ENCODE peak calls at places on chromosomes 1 and 21, in eight cellular contexts. T, P, H, Q, N, M, C and B are unnamed samples.

GRCh38 chr1:160129046-160129445 is 13.5 kb downstream of the ATP1A2 start:
- DNase-seq in C (no peak), M (no peak), Q (no peak), H (peak; percentile 38), T (no peak), P (no peak), N (peak; percentile 19), B (no peak)

GRCh38 chr21:42515708-42516502 is 2.3 kb downstream of the SLC37A1 start:
- DNase-seq in C (no peak), P (peak; percentile 32), Q (no peak), H (no peak), T (no peak), M (no peak), N (peak; percentile 97), B (no peak)

GRCh38 chr1:121594096-121594495 is 409.3 kb downstream of the SRGAP2C start:
- DNase-seq in T (no peak), N (no peak), C (no peak), P (no peak), H (no peak), Q (no peak), M (no peak), B (no peak)

GRCh38 chr1:58857673-58858343 is 74.0 kb upstream of the JUN start:
- DNase-seq in T (no peak), C (no peak), N (no peak), M (no peak), P (no peak), H (no peak), Q (no peak), B (no peak)

GRCh38 chr1:182259229-182259872 is 132.2 kb downstream of the GLUL start:
- DNase-seq in H (no peak), P (peak; percentile 79), T (no peak), M (peak; percentile 75), C (peak; percentile 78), N (peak; percentile 76), Q (peak; percentile 12), B (no peak)

GRCh38 chr1:220748091-220748934 is at the start of gene MTARC2:
- DNase-seq in T (peak; percentile 91), M (peak; percentile 80), C (peak; percentile 71), N (peak; percentile 85), P (peak; percentile 94), Q (peak; percentile 73), H (peak; percentile 49), B (peak; percentile 77)

GRCh38 chr1:9317591-9318331 is 25.1 kb downstream of the SPSB1 start:
- DNase-seq in C (no peak), Q (peak; percentile 37), M (no peak), N (peak; percentile 37), H (peak; percentile 74), P (peak; percentile 35), T (no peak), B (no peak)

GRCh38 chr1:212311836-212312497 is 26.8 kb downstream of the PPP2R5A start:
- DNase-seq in H (peak; percentile 69), T (no peak), P (no peak), M (no peak), C (no peak), Q (no peak), N (peak; percentile 22), B (no peak)

GRCh38 chr1:10866314-10867091 is 70.1 kb upstream of the CASZ1 start:
- DNase-seq in H (peak; percentile 48), C (no peak), M (no peak), N (peak; percentile 3), T (peak; percentile 68), Q (no peak), P (peak; percentile 15), B (no peak)

GRCh38 chr1:55937840-55938375 is 641.5 kb downstream of the PLPP3 start:
- DNase-seq in C (no peak), M (no peak), Q (no peak), P (no peak), H (no peak), T (no peak), N (no peak), B (no peak)

GRCh38 chr1:205492201-205492667 is 12.2 kb upstream of the CDK18 start:
- DNase-seq in N (peak; percentile 46), M (no peak), P (no peak), H (no peak), C (no peak), Q (no peak), T (no peak), B (no peak)

GRCh38 chr1:226575436-226576390 is 27.1 kb downstream of the STUM start:
- DNase-seq in M (no peak), C (no peak), Q (no peak), H (no peak), N (peak; percentile 18), T (no peak), P (no peak), B (no peak)

GRCh38 chr1:33181906-33182305 is at the start of gene TRIM62:
- DNase-seq in T (peak; percentile 88), M (peak; percentile 88), N (peak; percentile 87), Q (peak; percentile 90), P (peak; percentile 91), C (peak; percentile 80), H (peak; percentile 85), B (peak; percentile 93)

GRCh38 chr21:14740692-14741091 is 194.6 kb upstream of the SAMSN1 start:
- DNase-seq in Q (no peak), C (no peak), M (no peak), T (no peak), N (peak; percentile 73), H (no peak), P (no peak), B (no peak)

GRCh38 chr1:51535006-51535592 is 16.0 kb upstream of the EPS15 start:
- DNase-seq in N (peak; percentile 81), T (peak; percentile 54), C (peak; percentile 82), Q (peak; percentile 80), P (peak; percentile 79), M (peak; percentile 31), H (peak; percentile 68), B (no peak)

GRCh38 chr1:55716610-55717009 is 501.4 kb upstream of the USP24 start:
- DNase-seq in P (no peak), N (no peak), Q (peak; percentile 71), M (no peak), H (peak; percentile 78), C (no peak), T (no peak), B (no peak)

GRCh38 chr1:109790735-109791494 is 27.2 kb upstream of the EPS8L3 start:
- DNase-seq in P (peak; percentile 44), T (peak; percentile 74), M (peak; percentile 43), H (peak; percentile 41), Q (peak; percentile 42), C (no peak), N (no peak), B (no peak)

GRCh38 chr1:63413394-63413793 is 46.0 kb downstream of the ALG6 start:
- DNase-seq in N (no peak), H (no peak), Q (no peak), C (no peak), M (no peak), P (no peak), T (no peak), B (no peak)
- TF ChIP-seq CTCF in N (no peak), H (no peak), Q (no peak), C (no peak), M (no peak), P (no peak), T (no peak), B (no peak)

DNA sequence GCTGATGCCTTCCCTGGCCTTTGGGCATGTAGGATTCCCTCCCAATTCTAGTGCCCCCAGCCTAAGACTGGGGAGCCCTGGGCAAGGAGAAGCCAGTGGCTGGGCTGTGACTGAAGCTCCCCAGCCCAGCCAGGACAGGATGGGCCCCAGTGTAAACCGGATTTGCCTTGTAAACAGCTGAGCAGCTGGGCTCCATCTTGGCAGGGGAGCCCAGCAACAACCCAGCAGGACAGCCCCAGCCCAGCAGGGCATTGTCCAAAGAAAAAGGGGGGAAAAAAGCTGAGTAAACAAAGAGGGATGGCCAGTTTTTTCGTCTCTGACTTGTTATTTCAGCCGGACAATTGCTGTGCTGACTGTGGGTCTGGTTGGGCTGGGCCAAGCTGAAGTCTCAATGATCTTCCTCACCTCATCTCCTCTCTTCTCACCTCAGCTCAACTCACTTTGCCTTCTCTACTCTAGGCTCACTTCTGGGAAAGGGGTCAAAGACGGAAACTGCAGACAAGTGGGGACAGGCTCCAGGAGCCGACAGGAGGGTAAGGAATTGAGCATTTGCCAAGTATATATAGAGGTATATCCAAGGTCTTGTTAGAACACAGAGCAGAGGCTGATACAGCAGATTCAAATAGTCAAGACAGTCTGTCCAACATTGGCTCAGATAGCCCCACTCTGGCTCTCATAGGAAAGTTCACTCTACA is 97.7 kb downstream of the TMEM53 start:
- DNase-seq in T (no peak), Q (peak; percentile 5), C (no peak), P (no peak), H (no peak), N (no peak), M (no peak), B (no peak)
- H3K27ac ChIP-seq in T (no peak overlapping the region), Q (no peak overlapping the region), C (no peak overlapping the region), P (no peak overlapping the region), H (no peak overlapping the region), N (no peak overlapping the region), M (no peak overlapping the region), B (no peak overlapping the region)

GRCh38 chr21:25870084-25870483 is 135.3 kb downstream of the GABPA start:
- DNase-seq in P (no peak), T (no peak), N (no peak), C (no peak), H (no peak), M (no peak), Q (no peak), B (no peak)

GRCh38 chr21:25867041-25867440 is 132.3 kb downstream of the GABPA start:
- DNase-seq in H (no peak), T (no peak), M (no peak), N (no peak), P (no peak), Q (no peak), C (no peak), B (no peak)

GRCh38 chr21:25872271-25872670 is 137.5 kb downstream of the GABPA start:
- DNase-seq in C (no peak), N (no peak), M (no peak), H (no peak), T (peak; percentile 61), Q (no peak), P (no peak), B (no peak)

GRCh38 chr21:25871566-25871965 is 136.8 kb downstream of the GABPA start:
- DNase-seq in P (no peak), N (peak; percentile 17), Q (no peak), C (no peak), T (peak; percentile 45), H (no peak), M (no peak), B (no peak)
- TF ChIP-seq CTCF in P (no peak), N (peak; percentile 48), Q (peak; percentile 24), C (no peak), T (peak; percentile 56), H (peak; percentile 6), M (no peak), B (no peak)

DNA sequence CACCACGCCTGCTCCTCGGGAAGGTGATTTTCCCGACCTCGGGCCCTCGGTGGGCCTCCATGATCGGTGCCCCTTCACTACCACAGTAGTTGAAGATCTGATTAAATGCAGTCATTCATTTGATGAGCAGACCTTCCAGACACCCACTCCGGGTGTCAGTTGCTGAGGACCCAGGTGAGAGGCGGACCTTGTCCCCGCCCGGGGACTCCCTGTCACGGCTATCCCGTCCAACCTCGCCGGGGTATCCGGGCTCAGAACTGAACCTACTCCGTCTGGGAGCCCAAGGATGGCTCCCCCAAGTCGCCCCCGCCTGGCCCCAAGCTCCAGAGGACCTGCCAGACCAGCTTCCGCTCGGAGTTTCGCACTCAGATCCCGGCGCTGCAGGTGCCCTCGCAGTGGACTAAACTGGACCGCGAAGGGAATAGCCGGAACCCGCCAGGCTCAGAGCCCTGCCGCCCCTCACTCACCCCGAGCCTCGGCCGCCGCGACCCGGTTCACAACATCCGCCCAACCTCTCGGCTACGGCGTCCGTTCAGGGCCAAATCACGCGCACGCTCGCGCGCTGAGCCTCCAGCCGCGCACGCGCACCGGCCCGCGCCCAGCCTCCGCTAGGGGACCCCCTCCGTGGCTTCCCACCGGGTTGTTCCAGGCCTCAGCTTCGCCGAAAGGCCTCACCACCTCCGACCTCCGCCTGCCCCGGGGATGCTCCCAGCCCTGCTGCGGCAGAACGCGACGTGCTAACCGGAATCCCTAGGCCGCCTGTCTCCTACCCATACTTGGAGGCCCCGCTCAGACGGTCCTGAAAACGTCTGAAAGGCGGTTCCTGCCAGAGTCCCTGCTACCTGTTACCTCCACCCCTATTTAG is 22.3 kb downstream of the RNU1-3 start:
- DNase-seq in P (peak; percentile 94), M (peak; percentile 99), C (peak; percentile 94), N (peak; percentile 99), T (peak; percentile 99), H (peak; percentile 92), Q (peak; percentile 98), B (peak; percentile 95)
- H3K27ac ChIP-seq in P (peak overlapping the region; percentile 76), M (peak overlapping the region; percentile 72), C (peak overlapping the region; percentile 89), N (no peak overlapping the region), T (no peak overlapping the region), H (peak overlapping the region; percentile 86), Q (peak overlapping the region; percentile 83), B (peak overlapping the region; percentile 84)